ENCODE peak calls at places on chromosome 20, in five cellular contexts. U is heart left ventricle, P is upper lobe of right lung, E is left ventricle myocardium inferior, Q is lung. F is an unnamed sample.

GRCh38 chr20:51696304-51697118 is 71.7 kb downstream of the ATP9A start:
- DNase-seq in P (no peak), U (no peak), Q (no peak), E (no peak), F (peak; percentile 45)

GRCh38 chr20:64165866-64166600 is 1.8 kb downstream of the MYT1 start:
- DNase-seq in E (no peak), Q (no peak), P (no peak), U (no peak), F (peak; percentile 51)

GRCh38 chr20:24337074-24337473 is 132.4 kb upstream of the SYNDIG1 start:
- DNase-seq in U (no peak), P (no peak), Q (no peak), E (no peak), F (no peak)

GRCh38 chr20:62482136-62482833 is 6.5 kb upstream of the GATA5 start:
- DNase-seq in E (no peak), P (no peak), U (no peak), Q (no peak), F (peak; percentile 42)

GRCh38 chr20:21508230-21509078 is 5.4 kb downstream of the NKX2-2 start:
- DNase-seq in E (no peak), Q (no peak), U (no peak), P (no peak), F (no peak)

GRCh38 chr20:44234566-44235317 is 12.4 kb upstream of the GDAP1L1 start:
- DNase-seq in Q (no peak), P (no peak), E (no peak), U (no peak), F (no peak)

GRCh38 chr20:53711333-53712211 is 117.9 kb upstream of the ZNF217 start:
- DNase-seq in E (no peak), U (no peak), P (no peak), Q (no peak), F (no peak)

GRCh38 chr20:53569606-53570307 is 23.9 kb downstream of the ZNF217 start:
- DNase-seq in E (no peak), P (no peak), Q (no peak), U (no peak), F (no peak)

GRCh38 chr20:23625236-23625964 is 12.4 kb downstream of the CST3 start:
- DNase-seq in E (no peak), Q (no peak), U (no peak), P (no peak), F (no peak)

GRCh38 chr20:32702706-32703425 is 29.1 kb upstream of the C20orf203 start:
- DNase-seq in Q (no peak), E (no peak), P (no peak), U (no peak), F (no peak)

GRCh38 chr20:54257090-54257816 is 49.4 kb downstream of the PFDN4 start:
- DNase-seq in Q (no peak), P (no peak), E (no peak), U (no peak), F (no peak)

GRCh38 chr20:43691928-43692524 is 25.1 kb downstream of the MYBL2 start:
- DNase-seq in U (no peak), Q (no peak), P (no peak), E (no peak), F (peak; percentile 64)

GRCh38 chr20:62477669-62478450 is 2.1 kb upstream of the GATA5 start:
- DNase-seq in U (no peak), Q (no peak), P (no peak), E (no peak), F (peak; percentile 69)

GRCh38 chr20:57667924-57668782 is 41.7 kb downstream of the PMEPA1 start:
- DNase-seq in U (peak; percentile 25), E (no peak), Q (peak; percentile 75), P (peak; percentile 88), F (no peak)
- H3K36me3 ChIP-seq in U (no peaks in the 10 kb centered on the region), E (no peaks in the 10 kb centered on the region), Q (peaks cover 2% of the 10 kb centered on the region), P (no peaks in the 10 kb centered on the region), F (no peaks in the 10 kb centered on the region)

GRCh38 chr20:31547017-31547675 is 32.9 kb downstream of the HM13 start:
- DNase-seq in Q (peak; percentile 81), P (peak; percentile 90), E (peak; percentile 85), U (peak; percentile 91), F (peak; percentile 78)
- H3K4me3 ChIP-seq in Q (peak overlapping the region; percentile 33), P (peak overlapping the region; percentile 52), E (peak overlapping the region; percentile 70), U (peak overlapping the region; percentile 65), F (peak overlapping the region; percentile 65)

DNA sequence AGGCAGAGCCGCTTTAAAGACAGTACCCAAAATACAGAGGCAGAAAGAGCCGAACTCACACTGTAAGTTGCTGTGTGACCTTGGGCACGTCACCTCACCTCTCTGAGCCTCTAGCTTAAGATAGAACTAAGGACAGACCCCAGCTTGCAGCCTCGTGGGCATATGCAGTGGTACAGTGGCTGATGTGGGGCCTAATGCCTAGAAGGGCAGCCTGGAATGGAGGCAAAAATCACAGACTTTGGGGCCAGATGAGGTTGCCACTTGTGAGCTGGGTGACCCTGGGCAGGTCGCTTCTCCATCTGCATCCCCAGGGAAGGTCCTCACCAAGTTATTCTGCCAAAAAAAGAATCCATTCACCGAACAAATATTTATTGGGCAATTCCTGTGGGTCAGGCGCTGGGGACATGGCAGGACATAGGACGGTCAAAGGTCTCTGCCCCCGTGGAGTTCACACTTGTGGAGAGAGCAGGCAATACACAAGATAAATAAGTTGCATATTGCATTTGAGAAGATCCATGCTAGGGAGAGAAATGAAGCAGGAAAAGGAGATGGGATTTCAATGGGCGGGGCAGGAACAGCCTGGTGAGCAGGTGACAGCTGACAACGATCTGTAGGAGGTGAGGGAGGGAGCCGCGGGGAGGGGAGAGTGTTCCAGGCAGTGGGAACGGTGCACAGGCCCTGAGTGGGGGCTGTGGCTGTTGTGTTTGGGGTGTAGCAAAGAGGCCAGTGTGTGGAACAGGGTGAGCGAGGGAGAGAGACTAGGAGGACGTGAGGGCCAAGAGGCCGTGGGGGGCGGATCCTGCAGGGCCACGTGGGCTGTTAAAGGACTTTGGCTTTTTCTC is 115.2 kb downstream of the CEBPB start:
- DNase-seq in Q (no peak), E (no peak), U (no peak), P (peak; percentile 73), F (peak; percentile 58)
- H3K27ac ChIP-seq in Q (peak overlapping the region; percentile 85), E (peak overlapping the region; percentile 93), U (peak overlapping the region; percentile 96), P (peak overlapping the region; percentile 81), F (no peak overlapping the region)

GRCh38 chr20:3759884-3760283 is 7.7 kb downstream of the ADISSP start:
- DNase-seq in Q (no peak), U (no peak), P (no peak), E (no peak), F (no peak)
- H3K36me3 ChIP-seq in Q (peaks cover 11% of the 10 kb centered on the region), U (no peaks in the 10 kb centered on the region), P (peaks cover 8% of the 10 kb centered on the region), E (no peaks in the 10 kb centered on the region), F (peaks cover 24% of the 10 kb centered on the region)

GRCh38 chr20:5036828-5037227 is 35.5 kb upstream of the SLC23A2 start:
- DNase-seq in U (no peak), E (no peak), P (no peak), Q (no peak), F (no peak)
- H3K4me3 ChIP-seq in U (no peak overlapping the region), E (no peak overlapping the region), P (no peak overlapping the region), Q (no peak overlapping the region), F (no peak overlapping the region)

DNA sequence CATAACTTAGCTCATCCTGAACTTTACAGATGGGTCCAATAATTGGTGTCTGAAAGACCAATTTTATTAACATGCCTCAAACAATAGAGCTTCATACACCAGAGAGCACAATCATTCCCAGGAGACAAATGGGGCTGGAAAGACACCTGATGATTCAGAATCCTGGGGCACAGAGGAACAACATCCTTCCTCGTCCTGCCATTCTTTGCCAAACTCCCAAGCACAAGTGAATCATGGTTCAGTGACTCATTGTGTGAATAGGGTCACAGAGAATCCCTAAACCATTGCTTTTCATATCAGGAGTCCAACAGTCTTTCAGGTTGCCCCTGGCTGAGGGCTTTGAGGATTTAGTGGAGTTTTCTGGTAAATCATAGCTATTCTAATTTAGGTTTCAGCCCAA is 266.4 kb upstream of the BMP2 start:
- DNase-seq in Q (no peak), E (no peak), P (no peak), U (no peak), F (no peak)
- H3K27ac ChIP-seq in Q (no peak overlapping the region), E (no peak overlapping the region), P (no peak overlapping the region), U (no peak overlapping the region), F (no peak overlapping the region)

GRCh38 chr20:12113468-12114371 is 196.0 kb downstream of the BTBD3 start:
- DNase-seq in P (no peak), Q (no peak), U (peak; percentile 39), E (no peak), F (no peak)
- H3K36me3 ChIP-seq in P (no peaks in the 10 kb centered on the region), Q (no peaks in the 10 kb centered on the region), U (no peaks in the 10 kb centered on the region), E (no peaks in the 10 kb centered on the region), F (no peaks in the 10 kb centered on the region)

GRCh38 chr20:56657879-56658278 is 28.8 kb downstream of the TFAP2C start:
- DNase-seq in P (no peak), E (no peak), Q (no peak), U (peak; percentile 28), F (no peak)
- H3K4me3 ChIP-seq in P (no peak overlapping the region), E (no peak overlapping the region), Q (no peak overlapping the region), U (no peak overlapping the region), F (no peak overlapping the region)

GRCh38 chr20:45342863-45343444 is 5.3 kb downstream of the SDC4 start:
- DNase-seq in E (no peak), P (no peak), Q (no peak), U (no peak), F (no peak)

GRCh38 chr20:45341579-45341938 is 6.7 kb downstream of the SDC4 start:
- DNase-seq in U (no peak), Q (no peak), E (no peak), P (peak; percentile 51), F (no peak)

GRCh38 chr20:45343445-45343866 is 4.8 kb downstream of the SDC4 start:
- DNase-seq in U (no peak), Q (peak; percentile 69), E (no peak), P (no peak), F (no peak)

GRCh38 chr20:45340951-45341350 is 7.3 kb downstream of the SDC4 start:
- DNase-seq in U (no peak), E (no peak), Q (no peak), P (peak; percentile 10), F (peak; percentile 66)

DNA sequence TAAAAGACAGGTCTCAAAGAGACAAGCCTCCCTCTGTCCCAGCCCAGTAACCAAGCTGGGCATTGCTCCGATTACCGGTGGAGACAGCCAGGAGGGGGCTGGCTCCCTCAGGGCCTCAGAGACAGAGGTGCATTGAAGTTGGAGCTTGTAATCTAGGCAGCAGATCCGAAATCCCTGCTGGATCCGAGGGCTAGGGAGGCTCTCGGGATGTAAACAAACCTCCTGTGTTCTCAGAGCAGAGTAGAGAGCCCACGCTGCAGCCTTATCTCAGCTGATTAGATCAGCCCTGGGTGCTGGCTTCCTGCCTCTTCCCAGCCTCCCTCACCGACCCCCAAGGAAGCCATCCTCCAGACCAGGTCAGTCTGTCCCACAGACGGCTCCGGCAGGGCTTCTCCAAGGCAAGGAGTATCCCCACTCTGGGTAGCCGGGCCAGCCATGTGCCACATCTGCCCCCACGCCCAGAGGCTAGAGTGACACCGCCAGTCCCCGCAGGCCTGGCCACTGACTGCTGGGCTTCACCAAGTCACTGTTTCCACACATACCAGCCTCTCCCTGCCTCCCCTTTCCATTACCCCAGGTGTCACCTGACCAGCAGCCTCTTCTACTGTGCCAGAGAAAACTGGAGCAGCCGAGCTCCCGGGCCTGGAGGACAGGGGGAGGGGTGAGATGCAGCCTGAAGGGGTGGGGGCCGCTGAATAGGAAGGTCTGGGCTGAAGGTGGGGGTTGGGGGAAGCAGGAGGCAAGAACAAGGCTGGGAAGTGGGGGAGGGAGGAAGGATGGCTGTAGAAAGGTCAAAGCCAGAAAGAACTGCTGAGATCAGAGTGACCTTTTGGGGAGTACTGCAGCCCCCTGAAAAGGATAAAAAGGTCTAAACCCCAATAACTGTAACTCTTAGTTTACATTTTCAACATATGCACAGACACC is 6.0 kb downstream of the SDC4 start:
- DNase-seq in E (peak; percentile 73), U (peak; percentile 88), P (peak; percentile 82), Q (peak; percentile 72), F (peak; percentile 59)
- H3K27ac ChIP-seq in E (peak overlapping the region; percentile 94), U (peak overlapping the region; percentile 96), P (peak overlapping the region; percentile 86), Q (peak overlapping the region; percentile 84), F (peak overlapping the region; percentile 69)